ENCODE peak calls at places on chromosomes 2 and 18, in nine cellular contexts. One of them, this sample, is unnamed.

GRCh38 chr2:14401838-14402237 is 230.7 kb upstream of the LRATD1 start:
- DNase-seq in PC-3: peak; percentile 9
- DNase-seq in GM12865: no peak
- DNase-seq in activated CD8-positive, alpha-beta memory T cell treated with anti-CD3 and anti-CD28 coated beads, Interleukin-2, amount 50 U/mL, for 4 hours: no peak
- DNase-seq in activated naive CD8-positive, alpha-beta T cell treated with anti-CD3 and anti-CD28 coated beads, Interleukin-2, amount 50 U/mL, for 24 hours: no peak
- DNase-seq in AG09309: no peak
- DNase-seq in WTC11: peak; percentile 50
- DNase-seq in fibroblast of the aortic adventitia: no peak
- DNase-seq in iPS-NIHi11: peak; percentile 42
- DNase-seq in this sample: no peak

GRCh38 chr2:170276056-170276455 is 98.1 kb downstream of the MYO3B start:
- DNase-seq in activated CD8-positive, alpha-beta memory T cell treated with anti-CD3 and anti-CD28 coated beads, Interleukin-2, amount 50 U/mL, for 4 hours: no peak
- DNase-seq in PC-3: no peak
- DNase-seq in WTC11: no peak
- DNase-seq in fibroblast of the aortic adventitia: no peak
- DNase-seq in activated naive CD8-positive, alpha-beta T cell treated with anti-CD3 and anti-CD28 coated beads, Interleukin-2, amount 50 U/mL, for 24 hours: no peak
- DNase-seq in GM12865: no peak
- DNase-seq in AG09309: no peak
- DNase-seq in iPS-NIHi11: no peak
- DNase-seq in this sample: no peak

GRCh38 chr18:51017140-51017874 is 12.7 kb upstream of the SMAD4 start:
- DNase-seq in activated CD8-positive, alpha-beta memory T cell treated with anti-CD3 and anti-CD28 coated beads, Interleukin-2, amount 50 U/mL, for 4 hours: no peak
- DNase-seq in iPS-NIHi11: peak; percentile 63
- DNase-seq in activated naive CD8-positive, alpha-beta T cell treated with anti-CD3 and anti-CD28 coated beads, Interleukin-2, amount 50 U/mL, for 24 hours: no peak
- DNase-seq in AG09309: no peak
- DNase-seq in GM12865: no peak
- DNase-seq in PC-3: no peak
- DNase-seq in WTC11: peak; percentile 38
- DNase-seq in fibroblast of the aortic adventitia: no peak
- DNase-seq in this sample: no peak

GRCh38 chr2:239791727-239792648 is 233.2 kb downstream of the NDUFA10 start:
- DNase-seq in activated CD8-positive, alpha-beta memory T cell treated with anti-CD3 and anti-CD28 coated beads, Interleukin-2, amount 50 U/mL, for 4 hours: no peak
- DNase-seq in GM12865: no peak
- DNase-seq in fibroblast of the aortic adventitia: no peak
- DNase-seq in activated naive CD8-positive, alpha-beta T cell treated with anti-CD3 and anti-CD28 coated beads, Interleukin-2, amount 50 U/mL, for 24 hours: no peak
- DNase-seq in PC-3: no peak
- DNase-seq in iPS-NIHi11: no peak
- DNase-seq in WTC11: no peak
- DNase-seq in AG09309: no peak
- DNase-seq in this sample: peak; percentile 5

GRCh38 chr2:134417968-134418557 is 164.2 kb downstream of the MGAT5 start:
- DNase-seq in activated CD8-positive, alpha-beta memory T cell treated with anti-CD3 and anti-CD28 coated beads, Interleukin-2, amount 50 U/mL, for 4 hours: no peak
- DNase-seq in AG09309: no peak
- DNase-seq in WTC11: no peak
- DNase-seq in PC-3: no peak
- DNase-seq in activated naive CD8-positive, alpha-beta T cell treated with anti-CD3 and anti-CD28 coated beads, Interleukin-2, amount 50 U/mL, for 24 hours: no peak
- DNase-seq in fibroblast of the aortic adventitia: no peak
- DNase-seq in GM12865: no peak
- DNase-seq in iPS-NIHi11: no peak
- DNase-seq in this sample: no peak

GRCh38 chr2:104434363-104434792 is 419.5 kb upstream of the POU3F3 start:
- DNase-seq in iPS-NIHi11: peak; percentile 70
- DNase-seq in WTC11: peak; percentile 53
- DNase-seq in fibroblast of the aortic adventitia: no peak
- DNase-seq in PC-3: no peak
- DNase-seq in activated CD8-positive, alpha-beta memory T cell treated with anti-CD3 and anti-CD28 coated beads, Interleukin-2, amount 50 U/mL, for 4 hours: no peak
- DNase-seq in activated naive CD8-positive, alpha-beta T cell treated with anti-CD3 and anti-CD28 coated beads, Interleukin-2, amount 50 U/mL, for 24 hours: no peak
- DNase-seq in GM12865: peak; percentile 63
- DNase-seq in AG09309: no peak
- DNase-seq in this sample: no peak

GRCh38 chr2:163748420-163748819 is 12.6 kb upstream of the FIGN start:
- DNase-seq in PC-3: peak; percentile 11
- DNase-seq in AG09309: no peak
- DNase-seq in WTC11: no peak
- DNase-seq in GM12865: no peak
- DNase-seq in iPS-NIHi11: no peak
- DNase-seq in activated CD8-positive, alpha-beta memory T cell treated with anti-CD3 and anti-CD28 coated beads, Interleukin-2, amount 50 U/mL, for 4 hours: no peak
- DNase-seq in fibroblast of the aortic adventitia: no peak
- DNase-seq in activated naive CD8-positive, alpha-beta T cell treated with anti-CD3 and anti-CD28 coated beads, Interleukin-2, amount 50 U/mL, for 24 hours: no peak
- DNase-seq in this sample: no peak

GRCh38 chr2:43284967-43285366 is 58.6 kb upstream of the ZFP36L2 start:
- DNase-seq in activated CD8-positive, alpha-beta memory T cell treated with anti-CD3 and anti-CD28 coated beads, Interleukin-2, amount 50 U/mL, for 4 hours: no peak
- DNase-seq in WTC11: no peak
- DNase-seq in iPS-NIHi11: no peak
- DNase-seq in GM12865: no peak
- DNase-seq in fibroblast of the aortic adventitia: no peak
- DNase-seq in activated naive CD8-positive, alpha-beta T cell treated with anti-CD3 and anti-CD28 coated beads, Interleukin-2, amount 50 U/mL, for 24 hours: no peak
- DNase-seq in PC-3: no peak
- DNase-seq in AG09309: no peak
- DNase-seq in this sample: no peak

GRCh38 chr2:164430166-164430783 is 191.0 kb downstream of the GRB14 start:
- DNase-seq in iPS-NIHi11: peak; percentile 31
- DNase-seq in GM12865: peak; percentile 43
- DNase-seq in PC-3: peak; percentile 64
- DNase-seq in WTC11: peak; percentile 34
- DNase-seq in activated CD8-positive, alpha-beta memory T cell treated with anti-CD3 and anti-CD28 coated beads, Interleukin-2, amount 50 U/mL, for 4 hours: no peak
- DNase-seq in fibroblast of the aortic adventitia: peak; percentile 66
- DNase-seq in activated naive CD8-positive, alpha-beta T cell treated with anti-CD3 and anti-CD28 coated beads, Interleukin-2, amount 50 U/mL, for 24 hours: no peak
- DNase-seq in AG09309: peak; percentile 7
- DNase-seq in this sample: peak; percentile 43

GRCh38 chr2:38184964-38185603 is 109.1 kb upstream of the CYP1B1 start:
- DNase-seq in iPS-NIHi11: no peak
- DNase-seq in fibroblast of the aortic adventitia: peak; percentile 77
- DNase-seq in GM12865: peak; percentile 88
- DNase-seq in activated naive CD8-positive, alpha-beta T cell treated with anti-CD3 and anti-CD28 coated beads, Interleukin-2, amount 50 U/mL, for 24 hours: no peak
- DNase-seq in PC-3: peak; percentile 70
- DNase-seq in activated CD8-positive, alpha-beta memory T cell treated with anti-CD3 and anti-CD28 coated beads, Interleukin-2, amount 50 U/mL, for 4 hours: no peak
- DNase-seq in AG09309: no peak
- DNase-seq in WTC11: no peak
- DNase-seq in this sample: no peak

GRCh38 chr2:118089015-118089800 is 937 bp downstream of the INSIG2 start:
- DNase-seq in PC-3: peak; percentile 48
- DNase-seq in WTC11: no peak
- DNase-seq in activated naive CD8-positive, alpha-beta T cell treated with anti-CD3 and anti-CD28 coated beads, Interleukin-2, amount 50 U/mL, for 24 hours: peak; percentile 27
- DNase-seq in iPS-NIHi11: peak; percentile 10
- DNase-seq in fibroblast of the aortic adventitia: peak; percentile 71
- DNase-seq in GM12865: peak; percentile 42
- DNase-seq in activated CD8-positive, alpha-beta memory T cell treated with anti-CD3 and anti-CD28 coated beads, Interleukin-2, amount 50 U/mL, for 4 hours: peak; percentile 14
- DNase-seq in AG09309: no peak
- DNase-seq in this sample: no peak

GRCh38 chr2:217185265-217185995 is 325.6 kb upstream of the TNP1 start:
- DNase-seq in iPS-NIHi11: no peak
- DNase-seq in GM12865: no peak
- DNase-seq in activated naive CD8-positive, alpha-beta T cell treated with anti-CD3 and anti-CD28 coated beads, Interleukin-2, amount 50 U/mL, for 24 hours: no peak
- DNase-seq in activated CD8-positive, alpha-beta memory T cell treated with anti-CD3 and anti-CD28 coated beads, Interleukin-2, amount 50 U/mL, for 4 hours: no peak
- DNase-seq in fibroblast of the aortic adventitia: peak; percentile 21
- DNase-seq in PC-3: no peak
- DNase-seq in WTC11: no peak
- DNase-seq in AG09309: no peak
- DNase-seq in this sample: no peak

GRCh38 chr2:102063948-102064678 is 72.4 kb downstream of the IL1R2 start:
- DNase-seq in activated naive CD8-positive, alpha-beta T cell treated with anti-CD3 and anti-CD28 coated beads, Interleukin-2, amount 50 U/mL, for 24 hours: no peak
- DNase-seq in activated CD8-positive, alpha-beta memory T cell treated with anti-CD3 and anti-CD28 coated beads, Interleukin-2, amount 50 U/mL, for 4 hours: no peak
- DNase-seq in fibroblast of the aortic adventitia: peak; percentile 100
- DNase-seq in AG09309: peak; percentile 98
- DNase-seq in PC-3: peak; percentile 90
- DNase-seq in WTC11: peak; percentile 21
- DNase-seq in GM12865: no peak
- DNase-seq in iPS-NIHi11: peak; percentile 71
- DNase-seq in this sample: no peak

GRCh38 chr2:163652741-163653140 is 83.1 kb downstream of the FIGN start:
- DNase-seq in WTC11: no peak
- DNase-seq in iPS-NIHi11: no peak
- DNase-seq in activated CD8-positive, alpha-beta memory T cell treated with anti-CD3 and anti-CD28 coated beads, Interleukin-2, amount 50 U/mL, for 4 hours: no peak
- DNase-seq in AG09309: no peak
- DNase-seq in activated naive CD8-positive, alpha-beta T cell treated with anti-CD3 and anti-CD28 coated beads, Interleukin-2, amount 50 U/mL, for 24 hours: no peak
- DNase-seq in GM12865: no peak
- DNase-seq in PC-3: no peak
- DNase-seq in fibroblast of the aortic adventitia: no peak
- DNase-seq in this sample: no peak

GRCh38 chr18:49892148-49892924 is 79.0 kb upstream of the ACAA2 start:
- DNase-seq in iPS-NIHi11: no peak
- DNase-seq in PC-3: peak; percentile 71
- DNase-seq in fibroblast of the aortic adventitia: no peak
- DNase-seq in activated naive CD8-positive, alpha-beta T cell treated with anti-CD3 and anti-CD28 coated beads, Interleukin-2, amount 50 U/mL, for 24 hours: no peak
- DNase-seq in GM12865: no peak
- DNase-seq in activated CD8-positive, alpha-beta memory T cell treated with anti-CD3 and anti-CD28 coated beads, Interleukin-2, amount 50 U/mL, for 4 hours: no peak
- DNase-seq in WTC11: no peak
- DNase-seq in AG09309: no peak
- DNase-seq in this sample: no peak

GRCh38 chr2:12990523-12990922 is 273.8 kb downstream of the TRIB2 start:
- DNase-seq in fibroblast of the aortic adventitia: peak; percentile 22
- DNase-seq in WTC11: no peak
- DNase-seq in activated CD8-positive, alpha-beta memory T cell treated with anti-CD3 and anti-CD28 coated beads, Interleukin-2, amount 50 U/mL, for 4 hours: no peak
- DNase-seq in AG09309: no peak
- DNase-seq in iPS-NIHi11: no peak
- DNase-seq in PC-3: peak; percentile 35
- DNase-seq in activated naive CD8-positive, alpha-beta T cell treated with anti-CD3 and anti-CD28 coated beads, Interleukin-2, amount 50 U/mL, for 24 hours: no peak
- DNase-seq in GM12865: no peak
- DNase-seq in this sample: no peak

GRCh38 chr2:231356474-231356849 is 39.0 kb upstream of the B3GNT7 start:
- DNase-seq in iPS-NIHi11: no peak
- DNase-seq in WTC11: no peak
- DNase-seq in activated CD8-positive, alpha-beta memory T cell treated with anti-CD3 and anti-CD28 coated beads, Interleukin-2, amount 50 U/mL, for 4 hours: no peak
- DNase-seq in AG09309: no peak
- DNase-seq in fibroblast of the aortic adventitia: peak; percentile 9
- DNase-seq in activated naive CD8-positive, alpha-beta T cell treated with anti-CD3 and anti-CD28 coated beads, Interleukin-2, amount 50 U/mL, for 24 hours: no peak
- DNase-seq in GM12865: no peak
- DNase-seq in PC-3: no peak
- DNase-seq in this sample: no peak

GRCh38 chr2:162029287-162029901 is 44.6 kb downstream of the DPP4 start:
- DNase-seq in GM12865: no peak
- DNase-seq in PC-3: peak; percentile 96
- DNase-seq in activated CD8-positive, alpha-beta memory T cell treated with anti-CD3 and anti-CD28 coated beads, Interleukin-2, amount 50 U/mL, for 4 hours: no peak
- DNase-seq in WTC11: no peak
- DNase-seq in activated naive CD8-positive, alpha-beta T cell treated with anti-CD3 and anti-CD28 coated beads, Interleukin-2, amount 50 U/mL, for 24 hours: no peak
- DNase-seq in AG09309: no peak
- DNase-seq in fibroblast of the aortic adventitia: peak; percentile 77
- DNase-seq in iPS-NIHi11: no peak
- DNase-seq in this sample: no peak